ENCODE peak calls at places on chromosomes 16 and 17, in nine cellular contexts. P is mesendoderm, S is AG10803, A is skeletal muscle cell, T is GM12865, H is PC-3, J is SK-N-MC, L is IMR-90, G is LNCaP clone FGC. O is an unnamed sample.

GRCh38 chr17:31529841-31530251 is 138.4 kb downstream of the RAB11FIP4 start:
- DNase-seq in H (no peak), T (no peak), P (no peak), G (no peak), A (no peak), J (no peak), S (no peak), L (no peak), O (no peak)

GRCh38 chr17:79977711-79978544 is 57.7 kb downstream of the TBC1D16 start:
- DNase-seq in G (no peak), T (no peak), L (no peak), P (peak), H (no peak), S (no peak), J (no peak), A (no peak), O (no peak)

GRCh38 chr17:16973760-16974540 is 2.0 kb upstream of the TNFRSF13B start:
- DNase-seq in H (no peak), S (no peak), T (peak), P (no peak), L (no peak), A (no peak), G (no peak), J (no peak), O (no peak)

GRCh38 chr16:84484579-84485254 is 19.7 kb downstream of the MEAK7 start:
- DNase-seq in J (no peak), G (peak), H (peak), S (peak), A (no peak), P (peak), T (peak), L (peak), O (peak)

GRCh38 chr16:11797957-11798299 is 870 bp upstream of the ZC3H7A start:
- DNase-seq in L (no peak), A (no peak), H (peak), S (no peak), P (no peak), J (no peak), G (no peak), T (peak), O (no peak)

GRCh38 chr16:69404275-69404805 is 18.5 kb upstream of the TERF2 start:
- DNase-seq in P (peak), S (peak), G (no peak), J (no peak), H (no peak), A (no peak), L (peak), T (no peak), O (peak)

GRCh38 chr16:3520398-3520797 is 19.6 kb downstream of the CLUAP1 start:
- DNase-seq in P (no peak), A (peak), S (peak), J (no peak), T (no peak), G (no peak), L (peak), H (no peak), O (no peak)

GRCh38 chr17:34974794-34975428 is 5.4 kb upstream of the LIG3 start:
- DNase-seq in P (peak), H (no peak), T (no peak), L (no peak), G (no peak), J (no peak), A (no peak), S (no peak), O (no peak)

GRCh38 chr16:16073884-16074781 is 124.7 kb downstream of the ABCC1 start:
- DNase-seq in J (no peak), L (peak), A (peak), T (no peak), H (no peak), G (no peak), P (peak), S (peak), O (no peak)

GRCh38 chr17:47649972-47650524 is 329 bp downstream of the KPNB1 start:
- DNase-seq in S (no peak), A (no peak), T (peak), H (no peak), P (peak), J (no peak), L (no peak), G (peak), O (no peak)

GRCh38 chr17:75287221-75287620 is 2.0 kb downstream of the SLC25A19 start:
- DNase-seq in P (no peak), G (no peak), J (no peak), L (no peak), S (no peak), A (no peak), T (no peak), H (no peak), O (no peak)

GRCh38 chr17:76345377-76345945 is 8.3 kb downstream of the PRPSAP1 start:
- DNase-seq in G (no peak), L (peak), J (no peak), H (no peak), S (peak), P (no peak), T (no peak), A (peak), O (no peak)

GRCh38 chr16:89366561-89367537 is 123.5 kb downstream of the ANKRD11 start:
- DNase-seq in A (no peak), T (no peak), J (no peak), H (no peak), S (no peak), P (no peak), G (no peak), L (no peak), O (no peak)

GRCh38 chr16:22193134-22193411 is 13.0 kb upstream of the EEF2K start:
- DNase-seq in L (no peak), J (no peak), H (no peak), G (no peak), P (no peak), A (no peak), S (no peak), T (no peak), O (no peak)

GRCh38 chr17:45006927-45007461 is 38.9 kb upstream of the C1QL1 start:
- DNase-seq in A (no peak), L (no peak), J (no peak), P (peak), S (no peak), G (no peak), T (no peak), H (no peak), O (no peak)

GRCh38 chr16:15958703-15959348 is 9.4 kb downstream of the ABCC1 start:
- DNase-seq in A (no peak), G (no peak), L (no peak), J (no peak), S (no peak), P (peak), H (no peak), T (no peak), O (no peak)

GRCh38 chr16:17567455-17567854 is 96.7 kb upstream of the XYLT1 start:
- DNase-seq in J (no peak), P (no peak), A (no peak), H (no peak), T (no peak), S (no peak), G (no peak), L (no peak), O (no peak)

GRCh38 chr17:142102-142661 is 4.8 kb downstream of the SCGB1C2 start:
- DNase-seq in J (peak), T (peak), H (peak), G (peak), A (no peak), S (peak), L (peak), P (peak), O (peak)

GRCh38 chr16:83835972-83836566 is 28.3 kb downstream of the HSBP1 start:
- DNase-seq in J (peak), H (peak), S (peak), G (no peak), P (no peak), T (peak), L (peak), A (peak), O (no peak)

GRCh38 chr16:3115561-3115960 is 3.2 kb downstream of the ZNF205 start:
- DNase-seq in L (no peak), J (no peak), A (no peak), G (no peak), H (no peak), T (no peak), S (no peak), P (no peak), O (no peak)

GRCh38 chr16:88768041-88768876 is 16.8 kb downstream of the PIEZO1 start:
- DNase-seq in J (no peak), T (no peak), A (no peak), P (no peak), S (peak), L (peak), G (no peak), H (no peak), O (no peak)

GRCh38 chr17:32820440-32820839 is 56.5 kb downstream of the MYO1D start:
- DNase-seq in L (no peak), H (no peak), S (no peak), J (no peak), T (no peak), G (no peak), A (no peak), P (no peak), O (no peak)

GRCh38 chr17:80254396-80255241 is 6.0 kb upstream of the RNF213 start:
- DNase-seq in L (peak), T (peak), A (peak), S (peak), G (peak), P (peak), J (no peak), H (peak), O (peak)

GRCh38 chr16:21524068-21524751 is 75.2 kb upstream of the METTL9 start:
- DNase-seq in S (no peak), A (no peak), G (no peak), J (no peak), H (no peak), L (no peak), P (peak), T (no peak), O (no peak)

GRCh38 chr17:72640415-72641165 is 451.9 kb downstream of the SLC39A11 start:
- DNase-seq in H (peak), L (no peak), G (no peak), S (no peak), J (no peak), A (no peak), P (no peak), T (no peak), O (peak)

GRCh38 chr16:24976971-24977672 is 38.0 kb downstream of the ARHGAP17 start:
- DNase-seq in L (no peak), P (no peak), J (no peak), G (no peak), T (no peak), S (no peak), H (no peak), A (no peak), O (no peak)

GRCh38 chr16:53022374-53022773 is 30.3 kb downstream of the CHD9NB start:
- DNase-seq in A (no peak), P (peak), L (peak), J (no peak), H (peak), G (peak), S (peak), T (peak), O (peak)

GRCh38 chr17:30780343-30780742 is 44.1 kb downstream of the CRLF3 start:
- DNase-seq in S (no peak), P (no peak), H (no peak), A (no peak), L (no peak), T (peak), J (no peak), G (no peak), O (no peak)

GRCh38 chr16:56202036-56202435 is 10.7 kb downstream of the GNAO1 start:
- DNase-seq in A (no peak), G (peak), H (peak), P (no peak), L (no peak), J (no peak), S (peak), T (peak), O (no peak)

GRCh38 chr17:28053044-28053670 is 10.7 kb downstream of the NLK start:
- DNase-seq in P (no peak), L (no peak), H (no peak), J (no peak), S (peak), G (no peak), T (no peak), A (no peak), O (no peak)

GRCh38 chr16:86778108-86778745 is 199.9 kb downstream of the FOXL1 start:
- DNase-seq in T (no peak), G (no peak), J (no peak), H (no peak), L (no peak), A (no peak), S (no peak), P (no peak), O (no peak)

GRCh38 chr16:27242868-27243590 is 25.5 kb downstream of the NSMCE1 start:
- DNase-seq in J (no peak), S (peak), H (peak), T (no peak), G (peak), A (peak), P (no peak), L (peak), O (no peak)

GRCh38 chr16:71360378-71360777 is 1.9 kb downstream of the CALB2 start:
- DNase-seq in J (no peak), T (no peak), S (peak), A (peak), P (peak), G (no peak), L (peak), H (peak), O (no peak)

GRCh38 chr16:71357681-71358080 is 842 bp upstream of the CALB2 start:
- DNase-seq in S (no peak), T (no peak), H (peak), J (no peak), A (no peak), G (no peak), L (no peak), P (no peak), O (no peak)

GRCh38 chr16:71359431-71359830 is 908 bp downstream of the CALB2 start:
- DNase-seq in A (no peak), G (no peak), J (no peak), P (no peak), S (no peak), L (no peak), H (no peak), T (no peak), O (no peak)

GRCh38 chr16:71356051-71356740 is 2.3 kb upstream of the CALB2 start:
- DNase-seq in L (no peak), H (no peak), G (no peak), T (no peak), P (no peak), A (no peak), J (no peak), S (no peak), O (no peak)

GRCh38 chr16:71358464-71359031 is at the start of gene CALB2:
- DNase-seq in A (no peak), T (peak), P (peak), G (no peak), L (peak), S (peak), H (peak), J (no peak), O (peak)
- H3K4me3 ChIP-seq in A (peak), T (no peak), P (no peak), G (peak), L (peak), S (peak), H (peak), J (peak), O (peak)

GRCh38 chr17:18259621-18260331 is 686 bp upstream of the MIEF2 start:
- DNase-seq in J (no peak), A (no peak), H (peak), S (peak), G (no peak), P (peak), L (peak), T (no peak), O (no peak)
- H3K4me3 ChIP-seq in J (peak), A (peak), H (peak), S (peak), G (peak), P (no peak), L (peak), T (peak), O (peak)

DNA sequence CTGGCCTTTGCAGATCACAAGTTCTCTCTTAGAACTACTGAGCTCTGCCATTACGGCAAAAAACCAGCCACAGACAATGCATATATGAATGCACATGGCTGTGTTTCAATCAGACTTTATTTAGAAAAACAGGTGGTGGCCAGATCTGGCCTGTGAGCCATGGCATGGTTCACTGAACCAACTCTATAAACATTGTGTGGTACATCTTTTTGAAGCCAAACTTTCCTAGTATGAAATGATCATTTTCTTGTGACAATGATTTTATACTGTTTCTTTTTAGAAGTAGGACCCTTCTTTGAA is 65.9 kb upstream of the AMZ2 start:
- DNase-seq in H (no peak), J (no peak), A (no peak), L (no peak), P (no peak), S (no peak), G (no peak), T (peak), O (no peak)
- H3K4me3 ChIP-seq in H (no peak), J (no peak), A (no peak), L (no peak), P (no peak), S (no peak), G (no peak), T (peak), O (no peak)

DNA sequence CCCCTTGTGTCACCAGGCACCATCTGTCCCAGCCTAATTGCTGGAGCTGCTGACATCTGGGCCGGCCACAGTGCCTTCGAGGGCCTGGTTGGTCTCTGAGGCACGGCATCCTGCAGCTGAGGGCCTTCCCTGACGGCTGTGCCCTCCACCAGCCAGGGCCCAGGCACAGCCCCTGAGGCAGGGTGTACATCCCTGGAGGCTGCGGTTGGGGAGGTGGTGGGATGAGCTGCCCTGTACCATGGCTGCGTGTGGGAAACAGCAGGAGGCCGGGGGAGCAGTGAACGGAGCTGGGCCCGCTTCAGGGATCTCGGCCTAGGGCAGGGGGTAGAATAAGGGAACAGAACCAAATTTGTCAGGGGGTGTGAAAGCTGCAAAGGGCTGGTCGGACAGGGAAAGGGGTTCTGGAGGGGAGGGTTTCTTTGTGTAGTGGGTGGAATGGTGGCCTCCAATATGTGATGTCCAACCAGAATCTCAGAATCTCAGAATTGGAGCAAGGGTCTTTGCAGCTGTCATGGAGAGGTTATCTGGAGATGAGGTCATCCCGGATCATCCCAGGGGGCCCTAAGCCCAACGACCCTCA is 10.0 kb upstream of the SLC38A10 start:
- DNase-seq in A (no peak), P (no peak), L (no peak), J (no peak), S (no peak), G (no peak), H (no peak), T (no peak), O (no peak)
- H3K4me3 ChIP-seq in A (no peak), P (no peak), L (no peak), J (no peak), S (no peak), G (no peak), H (no peak), T (no peak), O (no peak)

GRCh38 chr16:30526137-30526822 is at the start of gene ZNF768:
- DNase-seq in P (peak), S (no peak), A (no peak), J (no peak), L (no peak), H (peak), G (no peak), T (peak), O (no peak)

GRCh38 chr16:30528799-30529457 is 2.6 kb upstream of the ZNF768 start:
- DNase-seq in S (no peak), G (no peak), A (no peak), H (no peak), J (no peak), L (no peak), T (no peak), P (no peak), O (no peak)

GRCh38 chr16:30525844-30526136 is 576 bp downstream of the ZNF768 start:
- DNase-seq in H (no peak), J (no peak), T (no peak), G (no peak), A (no peak), L (no peak), S (peak), P (no peak), O (no peak)

GRCh38 chr16:30526823-30527634 is 663 bp upstream of the ZNF768 start:
- DNase-seq in S (peak), H (peak), P (peak), A (peak), L (peak), G (peak), T (peak), J (no peak), O (peak)

GRCh38 chr16:30527635-30528178 is 1.3 kb upstream of the ZNF768 start:
- DNase-seq in H (peak), A (no peak), G (peak), S (no peak), L (no peak), P (no peak), T (peak), J (no peak), O (peak)
- H3K4me3 ChIP-seq in H (peak), A (peak), G (peak), S (peak), L (peak), P (no peak), T (peak), J (peak), O (peak)

DNA sequence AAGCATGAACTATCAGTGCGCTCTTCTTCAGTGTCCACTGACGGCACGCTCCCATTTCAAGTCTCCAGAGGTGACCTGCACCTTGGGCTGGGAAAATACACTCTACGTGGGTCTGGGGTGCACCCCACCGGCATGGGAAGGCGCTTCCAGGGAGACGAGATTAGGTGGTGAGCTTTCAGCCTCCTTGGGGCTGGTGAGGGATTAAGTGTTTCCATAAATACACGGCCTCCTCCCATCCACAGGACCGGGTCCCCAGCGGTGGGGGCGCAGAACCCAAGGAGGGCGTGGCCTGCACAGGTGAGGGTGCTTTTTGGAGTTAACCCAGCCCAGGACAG is 1.2 kb downstream of the C16orf74 start:
- DNase-seq in P (no peak), L (no peak), T (no peak), J (no peak), A (no peak), S (no peak), G (no peak), H (no peak), O (no peak)
- H3K4me3 ChIP-seq in P (no peak), L (peak), T (peak), J (peak), A (peak), S (peak), G (no peak), H (peak), O (no peak)

GRCh38 chr16:58196898-58197313 is 1.0 kb downstream of the CSNK2A2 start:
- DNase-seq in S (peak), J (no peak), P (peak), H (no peak), G (no peak), T (no peak), L (peak), A (no peak), O (no peak)

GRCh38 chr16:58194790-58195189 is 3.1 kb downstream of the CSNK2A2 start:
- DNase-seq in G (no peak), L (no peak), T (no peak), S (no peak), P (no peak), A (no peak), J (no peak), H (no peak), O (no peak)

GRCh38 chr16:58197314-58198012 is 443 bp downstream of the CSNK2A2 start:
- DNase-seq in P (peak), H (no peak), G (no peak), A (no peak), L (no peak), J (no peak), S (no peak), T (peak), O (no peak)

GRCh38 chr16:58195344-58195743 is 2.6 kb downstream of the CSNK2A2 start:
- DNase-seq in L (no peak), G (no peak), A (no peak), P (no peak), J (no peak), S (no peak), T (no peak), H (no peak), O (no peak)

DNA sequence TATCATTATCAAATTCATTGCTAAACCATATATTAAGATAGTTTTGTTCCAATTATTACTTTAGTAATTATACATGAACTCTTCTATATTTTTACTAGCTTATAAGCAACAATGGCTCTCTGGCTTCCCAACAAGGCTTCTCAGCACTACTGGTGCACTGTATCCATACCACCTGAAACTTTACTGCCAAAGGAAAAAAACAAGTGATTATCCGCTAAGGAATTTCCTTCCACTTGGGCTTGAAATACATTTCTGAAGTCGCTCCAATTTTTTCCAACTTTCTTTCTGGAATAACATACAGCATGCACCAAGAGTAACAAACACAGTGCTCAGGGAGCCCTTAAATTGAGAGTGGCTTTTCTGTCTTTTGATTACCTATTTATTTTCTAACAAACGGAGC is 2.1 kb downstream of the CSNK2A2 start:
- DNase-seq in L (no peak), S (no peak), G (no peak), H (no peak), J (no peak), P (no peak), T (no peak), A (no peak), O (no peak)
- H3K4me3 ChIP-seq in L (no peak), S (no peak), G (no peak), H (no peak), J (no peak), P (no peak), T (no peak), A (no peak), O (no peak)